ENCODE peak calls at places on chromosomes 16 and 17, in seven cellular contexts. One of them, this sample, is unnamed.

GRCh38 chr17:47694818-47695663 is 1.1 kb downstream of the TBKBP1 start:
- DNase-seq in GM23338: peak; percentile 71
- DNase-seq in OCI-LY7: peak; percentile 59
- DNase-seq in PC-3: peak; percentile 50
- DNase-seq in neural progenitor cell: peak; percentile 45
- DNase-seq in hepatocyte: peak; percentile 71
- DNase-seq in MM.1S: no peak
- DNase-seq in this sample: peak; percentile 88

GRCh38 chr16:87490091-87490798 is 2.6 kb downstream of the ZCCHC14 start:
- DNase-seq in OCI-LY7: no peak
- DNase-seq in MM.1S: no peak
- DNase-seq in hepatocyte: no peak
- DNase-seq in neural progenitor cell: peak; percentile 14
- DNase-seq in GM23338: no peak
- DNase-seq in PC-3: no peak
- DNase-seq in this sample: peak; percentile 47

GRCh38 chr16:47726031-47726675 is 265.0 kb downstream of the PHKB start:
- DNase-seq in GM23338: no peak
- DNase-seq in OCI-LY7: no peak
- DNase-seq in hepatocyte: no peak
- DNase-seq in neural progenitor cell: no peak
- DNase-seq in MM.1S: no peak
- DNase-seq in PC-3: no peak
- DNase-seq in this sample: no peak

GRCh38 chr17:77300016-77300686 is 159.4 kb downstream of the SEC14L1 start:
- DNase-seq in MM.1S: no peak
- DNase-seq in PC-3: no peak
- DNase-seq in neural progenitor cell: no peak
- DNase-seq in hepatocyte: peak; percentile 51
- DNase-seq in OCI-LY7: no peak
- DNase-seq in GM23338: no peak
- DNase-seq in this sample: no peak

GRCh38 chr16:82935781-82936180 is 309.0 kb downstream of the CDH13 start:
- DNase-seq in PC-3: no peak
- DNase-seq in neural progenitor cell: no peak
- DNase-seq in MM.1S: no peak
- DNase-seq in hepatocyte: no peak
- DNase-seq in OCI-LY7: peak; percentile 7
- DNase-seq in GM23338: no peak
- DNase-seq in this sample: no peak

GRCh38 chr17:52751051-52751450 is 592.5 kb upstream of the CA10 start:
- DNase-seq in MM.1S: no peak
- DNase-seq in GM23338: no peak
- DNase-seq in PC-3: no peak
- DNase-seq in hepatocyte: no peak
- DNase-seq in OCI-LY7: no peak
- DNase-seq in neural progenitor cell: no peak
- DNase-seq in this sample: no peak

GRCh38 chr17:47733047-47733413 is at the start of gene TBX21:
- DNase-seq in MM.1S: peak; percentile 81
- DNase-seq in GM23338: peak; percentile 90
- DNase-seq in neural progenitor cell: peak; percentile 95
- DNase-seq in OCI-LY7: peak; percentile 41
- DNase-seq in PC-3: no peak
- DNase-seq in hepatocyte: peak; percentile 70
- DNase-seq in this sample: peak; percentile 56

GRCh38 chr17:54903375-54903774 is 2.7 kb downstream of the TOM1L1 start:
- DNase-seq in hepatocyte: peak; percentile 44
- DNase-seq in MM.1S: no peak
- DNase-seq in OCI-LY7: no peak
- DNase-seq in GM23338: no peak
- DNase-seq in PC-3: no peak
- DNase-seq in neural progenitor cell: no peak
- DNase-seq in this sample: peak; percentile 10

GRCh38 chr16:19215705-19216104 is 47.7 kb downstream of the SYT17 start:
- DNase-seq in PC-3: no peak
- DNase-seq in hepatocyte: no peak
- DNase-seq in neural progenitor cell: no peak
- DNase-seq in OCI-LY7: no peak
- DNase-seq in GM23338: no peak
- DNase-seq in MM.1S: no peak
- DNase-seq in this sample: no peak

GRCh38 chr17:973053-973452 is 6.5 kb downstream of the NXN start:
- DNase-seq in hepatocyte: no peak
- DNase-seq in OCI-LY7: no peak
- DNase-seq in MM.1S: no peak
- DNase-seq in PC-3: peak; percentile 82
- DNase-seq in GM23338: peak; percentile 77
- DNase-seq in neural progenitor cell: no peak
- DNase-seq in this sample: no peak

GRCh38 chr16:85349413-85350145 is 237.3 kb upstream of the CIBAR2 start:
- DNase-seq in GM23338: no peak
- DNase-seq in neural progenitor cell: no peak
- DNase-seq in MM.1S: no peak
- DNase-seq in PC-3: no peak
- DNase-seq in OCI-LY7: no peak
- DNase-seq in hepatocyte: no peak
- DNase-seq in this sample: no peak

GRCh38 chr16:51161440-51162195 is 10.5 kb upstream of the SALL1 start:
- DNase-seq in neural progenitor cell: no peak
- DNase-seq in hepatocyte: no peak
- DNase-seq in MM.1S: peak; percentile 39
- DNase-seq in GM23338: no peak
- DNase-seq in OCI-LY7: no peak
- DNase-seq in PC-3: no peak
- DNase-seq in this sample: peak; percentile 66

GRCh38 chr16:30533146-30533522 is 1.5 kb downstream of the ZNF747 start:
- DNase-seq in neural progenitor cell: no peak
- DNase-seq in hepatocyte: no peak
- DNase-seq in OCI-LY7: no peak
- DNase-seq in MM.1S: no peak
- DNase-seq in PC-3: no peak
- DNase-seq in GM23338: no peak
- DNase-seq in this sample: no peak

GRCh38 chr17:79162012-79162577 is 87.5 kb downstream of the ENGASE start:
- DNase-seq in neural progenitor cell: no peak
- DNase-seq in PC-3: no peak
- DNase-seq in MM.1S: no peak
- DNase-seq in OCI-LY7: no peak
- DNase-seq in hepatocyte: no peak
- DNase-seq in GM23338: no peak
- DNase-seq in this sample: no peak
- H3K4me3 ChIP-seq in neural progenitor cell: no peak overlapping the region
- H3K4me3 ChIP-seq in PC-3: no peak overlapping the region
- H3K4me3 ChIP-seq in MM.1S: no peak overlapping the region
- H3K4me3 ChIP-seq in OCI-LY7: no peak overlapping the region
- H3K4me3 ChIP-seq in hepatocyte: no peak overlapping the region
- H3K4me3 ChIP-seq in GM23338: no peak overlapping the region
- H3K4me3 ChIP-seq in this sample: no peak overlapping the region

GRCh38 chr17:16214190-16215001 is 938 bp downstream of the NCOR1 start:
- DNase-seq in GM23338: no peak
- DNase-seq in PC-3: peak; percentile 39
- DNase-seq in MM.1S: no peak
- DNase-seq in OCI-LY7: no peak
- DNase-seq in neural progenitor cell: peak; percentile 13
- DNase-seq in hepatocyte: no peak
- DNase-seq in this sample: peak; percentile 46
- TF ChIP-seq EZH2phosphoT487 in GM23338: no peak
- TF ChIP-seq EZH2phosphoT487 in PC-3: no peak
- TF ChIP-seq EZH2phosphoT487 in MM.1S: no peak
- TF ChIP-seq EZH2phosphoT487 in OCI-LY7: no peak
- TF ChIP-seq EZH2phosphoT487 in neural progenitor cell: no peak
- TF ChIP-seq EZH2phosphoT487 in hepatocyte: no peak
- TF ChIP-seq EZH2phosphoT487 in this sample: no peak

GRCh38 chr17:15946611-15947120 is 1.7 kb downstream of the ADORA2B start:
- DNase-seq in OCI-LY7: no peak
- DNase-seq in hepatocyte: no peak
- DNase-seq in MM.1S: no peak
- DNase-seq in neural progenitor cell: no peak
- DNase-seq in PC-3: peak; percentile 60
- DNase-seq in GM23338: no peak
- DNase-seq in this sample: peak; percentile 28
- H3K4me3 ChIP-seq in OCI-LY7: no peak overlapping the region
- H3K4me3 ChIP-seq in hepatocyte: no peak overlapping the region
- H3K4me3 ChIP-seq in MM.1S: no peak overlapping the region
- H3K4me3 ChIP-seq in neural progenitor cell: no peak overlapping the region
- H3K4me3 ChIP-seq in PC-3: peak overlapping the region; percentile 81
- H3K4me3 ChIP-seq in GM23338: no peak overlapping the region
- H3K4me3 ChIP-seq in this sample: peak overlapping the region; percentile 78

GRCh38 chr17:35984140-35984539 is 2.4 kb downstream of the CCL14 start:
- DNase-seq in hepatocyte: no peak
- DNase-seq in GM23338: no peak
- DNase-seq in neural progenitor cell: no peak
- DNase-seq in PC-3: no peak
- DNase-seq in MM.1S: no peak
- DNase-seq in OCI-LY7: no peak
- DNase-seq in this sample: no peak
- TF ChIP-seq EZH2phosphoT487 in hepatocyte: no peak
- TF ChIP-seq EZH2phosphoT487 in GM23338: no peak
- TF ChIP-seq EZH2phosphoT487 in neural progenitor cell: no peak
- TF ChIP-seq EZH2phosphoT487 in PC-3: no peak
- TF ChIP-seq EZH2phosphoT487 in MM.1S: no peak
- TF ChIP-seq EZH2phosphoT487 in OCI-LY7: no peak
- TF ChIP-seq EZH2phosphoT487 in this sample: no peak

GRCh38 chr16:12802048-12802447 is 1.6 kb downstream of the CPPED1 start:
- DNase-seq in neural progenitor cell: no peak
- DNase-seq in MM.1S: no peak
- DNase-seq in PC-3: no peak
- DNase-seq in OCI-LY7: no peak
- DNase-seq in hepatocyte: no peak
- DNase-seq in GM23338: no peak
- DNase-seq in this sample: no peak

GRCh38 chr16:12805091-12805490 is 1.4 kb upstream of the CPPED1 start:
- DNase-seq in OCI-LY7: no peak
- DNase-seq in MM.1S: no peak
- DNase-seq in PC-3: peak; percentile 8
- DNase-seq in neural progenitor cell: no peak
- DNase-seq in hepatocyte: no peak
- DNase-seq in GM23338: no peak
- DNase-seq in this sample: peak; percentile 10

GRCh38 chr16:12803203-12804093 is at the start of gene CPPED1:
- DNase-seq in PC-3: peak; percentile 78
- DNase-seq in MM.1S: peak; percentile 93
- DNase-seq in hepatocyte: peak; percentile 96
- DNase-seq in neural progenitor cell: peak; percentile 94
- DNase-seq in OCI-LY7: peak; percentile 95
- DNase-seq in GM23338: peak; percentile 92
- DNase-seq in this sample: peak; percentile 98

GRCh38 chr16:12802661-12803060 is 1.0 kb downstream of the CPPED1 start:
- DNase-seq in MM.1S: no peak
- DNase-seq in hepatocyte: no peak
- DNase-seq in PC-3: no peak
- DNase-seq in OCI-LY7: peak; percentile 14
- DNase-seq in neural progenitor cell: no peak
- DNase-seq in GM23338: no peak
- DNase-seq in this sample: peak; percentile 22

GRCh38 chr16:12804395-12804794 is 708 bp upstream of the CPPED1 start:
- DNase-seq in hepatocyte: no peak
- DNase-seq in MM.1S: no peak
- DNase-seq in PC-3: no peak
- DNase-seq in neural progenitor cell: no peak
- DNase-seq in OCI-LY7: no peak
- DNase-seq in GM23338: no peak
- DNase-seq in this sample: no peak
- H3K4me3 ChIP-seq in hepatocyte: peak overlapping the region; percentile 60
- H3K4me3 ChIP-seq in MM.1S: peak overlapping the region; percentile 100
- H3K4me3 ChIP-seq in PC-3: peak overlapping the region; percentile 83
- H3K4me3 ChIP-seq in neural progenitor cell: peak overlapping the region; percentile 76
- H3K4me3 ChIP-seq in OCI-LY7: peak overlapping the region; percentile 86
- H3K4me3 ChIP-seq in GM23338: peak overlapping the region; percentile 85
- H3K4me3 ChIP-seq in this sample: peak overlapping the region; percentile 99